ENCODE peak calls at places on chromosomes 7 and 10, in four cellular contexts. Q is body of pancreas, X is upper lobe of right lung, V is breast epithelium. U is an unnamed sample.

GRCh38 chr7:101901661-101902491 is 84.5 kb downstream of the CUX1 start:
- DNase-seq in Q (no peak), X (no peak), V (no peak), U (no peak)

GRCh38 chr7:150311711-150312110 is 11.4 kb upstream of the LRRC61 start:
- DNase-seq in Q (no peak), X (no peak), V (no peak), U (no peak)

GRCh38 chr7:30423793-30424505 is 54.6 kb downstream of the NOD1 start:
- DNase-seq in Q (no peak), X (no peak), V (no peak), U (no peak)

GRCh38 chr10:62580396-62580795 is 206.2 kb downstream of the ZNF365 start:
- DNase-seq in Q (no peak), X (no peak), V (no peak), U (no peak)

GRCh38 chr7:4753610-4754432 is 21.6 kb upstream of the AP5Z1 start:
- DNase-seq in Q (peak), X (peak), V (peak), U (peak)

GRCh38 chr7:148973256-148973655 is 55.0 kb downstream of the PDIA4 start:
- DNase-seq in Q (no peak), X (no peak), V (no peak), U (no peak)

GRCh38 chr10:70461397-70462348 is 16.9 kb upstream of the PALD1 start:
- DNase-seq in Q (peak), X (no peak), V (no peak), U (no peak)

GRCh38 chr7:101588131-101588935 is 40.8 kb downstream of the MYL10 start:
- DNase-seq in Q (no peak), X (no peak), V (no peak), U (peak)

GRCh38 chr7:127619681-127620405 is 1.9 kb upstream of the PAX4 start:
- DNase-seq in Q (peak), X (no peak), V (no peak), U (no peak)

GRCh38 chr10:71390435-71390820 is 6.3 kb upstream of the CDH23 start:
- DNase-seq in Q (no peak), X (no peak), V (peak), U (no peak)

GRCh38 chr10:51074238-51075028 is at the start of gene PRKG1:
- DNase-seq in Q (peak), X (peak), V (peak), U (peak)

GRCh38 chr10:86046845-86047460 is 319.6 kb downstream of the GRID1 start:
- DNase-seq in Q (no peak), X (no peak), V (no peak), U (no peak)

GRCh38 chr10:80408198-80409085 is at the start of gene PRXL2A:
- DNase-seq in Q (peak), X (peak), V (peak), U (peak)
- TF ChIP-seq CTCF in Q (no peak), X (no peak), V (no peak), U (no peak)

DNA sequence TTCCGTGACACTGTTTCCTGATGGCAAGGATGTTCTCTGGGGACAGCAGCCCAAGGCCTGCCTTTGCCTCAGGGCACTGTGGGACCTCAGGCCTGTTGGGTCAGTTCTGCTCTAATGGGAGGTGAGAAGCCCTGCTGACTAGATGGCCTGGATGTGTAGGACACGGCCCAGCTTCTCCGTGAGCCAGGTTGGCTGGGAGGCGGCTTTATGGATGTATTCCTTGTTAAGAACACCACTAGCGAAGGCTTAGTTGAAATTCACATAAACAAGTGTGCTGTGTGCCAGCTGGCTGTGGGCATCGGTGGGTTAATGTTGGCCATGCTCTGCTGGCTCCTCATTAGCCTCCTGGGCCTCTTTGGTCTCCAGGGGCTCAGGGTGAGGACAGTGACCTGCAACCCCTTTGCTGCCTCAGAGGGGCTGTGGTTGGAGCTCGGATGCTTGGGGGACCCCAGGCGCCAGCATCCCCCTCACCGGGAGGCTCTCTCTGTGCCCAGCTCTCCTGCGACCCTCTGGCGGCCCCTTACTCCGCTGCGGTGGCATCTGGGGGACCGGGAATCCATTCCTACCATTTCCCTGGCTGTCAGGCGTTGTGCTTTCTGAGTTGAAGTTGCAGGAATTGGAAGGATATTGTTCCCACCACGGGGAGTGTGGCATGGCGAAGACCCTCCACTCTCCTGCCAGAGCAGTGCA is 22.8 kb upstream of the DPYSL4 start:
- DNase-seq in Q (no peak), X (no peak), V (no peak), U (no peak)
- TF ChIP-seq CTCF in Q (no peak), X (no peak), V (no peak), U (peak)

GRCh38 chr7:134024729-134025128 is 102.4 kb upstream of the LRGUK start:
- DNase-seq in Q (peak), X (no peak), V (no peak), U (no peak)

GRCh38 chr7:134022512-134022911 is 104.6 kb upstream of the LRGUK start:
- DNase-seq in Q (peak), X (no peak), V (no peak), U (no peak)

GRCh38 chr7:134018321-134018720 is 108.8 kb upstream of the LRGUK start:
- DNase-seq in Q (no peak), X (no peak), V (no peak), U (no peak)

GRCh38 chr7:134019251-134019650 is 107.9 kb upstream of the LRGUK start:
- DNase-seq in Q (no peak), X (no peak), V (no peak), U (no peak)

GRCh38 chr7:134021861-134022260 is 105.3 kb upstream of the LRGUK start:
- DNase-seq in Q (no peak), X (no peak), V (no peak), U (no peak)
- TF ChIP-seq CTCF in Q (no peak), X (no peak), V (no peak), U (no peak)

GRCh38 chr10:78336402-78336791 is 302.7 kb downstream of the RPS24 start:
- DNase-seq in Q (no peak), X (no peak), V (no peak), U (peak)

GRCh38 chr10:78337016-78337415 is 303.4 kb downstream of the RPS24 start:
- DNase-seq in Q (no peak), X (no peak), V (no peak), U (peak)

GRCh38 chr10:78338717-78339116 is 305.1 kb downstream of the RPS24 start:
- DNase-seq in Q (no peak), X (no peak), V (no peak), U (no peak)

GRCh38 chr10:78339251-78339650 is 305.6 kb downstream of the RPS24 start:
- DNase-seq in Q (no peak), X (no peak), V (no peak), U (peak)

GRCh38 chr10:78337646-78338391 is 304.2 kb downstream of the RPS24 start:
- DNase-seq in Q (no peak), X (no peak), V (no peak), U (peak)
- TF ChIP-seq CTCF in Q (no peak), X (no peak), V (no peak), U (no peak)

GRCh38 chr10:99694171-99694570 is 34.9 kb downstream of the ENTPD7 start:
- DNase-seq in Q (no peak), X (no peak), V (no peak), U (no peak)

GRCh38 chr10:99700649-99701048 is 31.3 kb downstream of the COX15 start:
- DNase-seq in Q (no peak), X (no peak), V (no peak), U (no peak)

GRCh38 chr10:99695761-99696160 is 36.2 kb downstream of the COX15 start:
- DNase-seq in Q (no peak), X (no peak), V (no peak), U (no peak)

DNA sequence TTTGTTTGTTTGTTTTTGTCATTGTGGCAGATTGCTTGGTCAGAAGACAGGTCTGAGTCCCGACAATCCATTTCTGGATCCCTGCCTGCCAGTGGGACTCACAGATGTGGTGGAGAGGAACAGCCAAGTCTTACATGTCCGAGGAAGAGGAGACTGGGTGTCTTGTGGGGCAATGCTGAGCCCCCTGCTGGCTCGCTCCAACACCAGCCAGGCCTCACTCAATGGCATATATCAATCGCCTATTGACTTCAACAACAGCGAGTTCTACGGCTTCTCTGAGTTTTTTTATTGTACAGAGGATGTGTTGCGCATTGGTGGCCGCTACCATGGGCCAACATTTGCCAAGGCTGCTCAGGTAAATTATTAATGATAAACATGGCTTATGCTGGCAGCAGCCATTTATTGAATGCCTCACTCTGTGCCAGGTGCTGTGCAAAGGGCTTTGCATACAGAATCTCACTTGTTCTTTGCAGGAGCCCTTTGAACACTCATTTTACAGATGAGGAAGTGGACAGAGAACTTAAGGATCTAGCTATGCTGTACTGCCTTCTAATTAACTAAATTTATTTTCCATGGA is 33.3 kb downstream of the COX15 start:
- DNase-seq in Q (peak), X (no peak), V (no peak), U (no peak)
- TF ChIP-seq CTCF in Q (no peak), X (no peak), V (no peak), U (no peak)

DNA sequence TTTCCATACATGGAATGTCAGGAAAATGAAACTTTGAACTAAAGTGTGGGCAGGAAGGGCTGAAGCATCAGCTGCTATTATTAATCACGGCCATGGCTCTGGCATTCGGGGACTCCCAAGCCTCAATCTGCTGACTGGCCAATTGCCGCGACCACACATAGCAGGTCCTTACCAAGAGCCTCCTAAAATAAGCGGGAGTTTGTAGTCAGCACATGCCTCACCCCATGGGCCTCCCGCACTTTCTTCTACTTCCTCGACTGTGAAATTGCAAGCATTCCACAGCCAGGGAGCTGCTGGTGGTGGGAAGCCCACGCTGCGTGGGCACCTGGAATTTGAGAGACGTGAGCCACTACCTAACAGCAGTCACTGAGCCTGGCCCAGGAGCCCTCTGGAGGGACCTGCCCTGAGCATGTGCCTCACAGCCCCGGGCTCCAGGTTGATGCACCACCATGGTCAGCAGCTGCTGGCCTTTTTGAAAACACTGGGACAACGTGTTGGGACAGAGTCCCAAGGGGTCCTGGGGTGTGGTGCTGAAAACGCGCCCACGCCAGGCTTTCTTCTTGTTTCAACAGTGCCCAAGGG is 211.4 kb downstream of the TNS3 start:
- DNase-seq in Q (no peak), X (no peak), V (no peak), U (no peak)
- TF ChIP-seq CTCF in Q (no peak), X (no peak), V (no peak), U (no peak)

GRCh38 chr10:98339790-98340189 is 71.8 kb upstream of the LOXL4 start:
- DNase-seq in Q (no peak), X (no peak), V (no peak), U (no peak)

GRCh38 chr10:98340261-98340675 is 72.3 kb upstream of the LOXL4 start:
- DNase-seq in Q (no peak), X (no peak), V (no peak), U (no peak)

GRCh38 chr10:98338896-98339295 is 70.9 kb upstream of the LOXL4 start:
- DNase-seq in Q (no peak), X (no peak), V (no peak), U (no peak)

GRCh38 chr10:98338318-98338717 is 70.3 kb upstream of the LOXL4 start:
- DNase-seq in Q (no peak), X (no peak), V (no peak), U (no peak)

DNA sequence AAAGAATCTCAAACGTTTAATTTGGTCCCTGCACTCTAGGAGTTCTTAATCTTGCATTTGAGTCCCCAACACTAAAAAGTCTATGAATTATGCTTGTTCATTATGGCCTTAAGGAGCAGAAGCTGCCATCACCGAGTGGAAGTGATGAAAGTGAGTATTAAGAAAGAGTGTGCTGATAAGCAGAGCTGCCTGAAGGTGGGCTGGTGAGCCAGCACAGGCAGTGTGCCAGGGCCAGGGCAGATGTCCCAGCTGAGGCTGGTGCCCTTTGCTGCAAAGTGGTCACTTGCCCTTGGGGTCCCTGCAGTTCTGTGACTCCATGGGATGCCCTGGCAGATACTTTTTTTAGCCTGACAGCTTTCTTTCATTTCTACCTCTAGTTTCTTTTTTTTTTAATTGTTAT is 73.0 kb upstream of the LOXL4 start:
- DNase-seq in Q (no peak), X (no peak), V (no peak), U (no peak)
- TF ChIP-seq CTCF in Q (no peak), X (no peak), V (no peak), U (no peak)

U was measured in mesothelial cell of epicardium.